ENCODE peak calls at places on chromosomes 2 and 18, in four cellular contexts. F, Q, A and R are unnamed samples.

GRCh38 chr2:33015421-33016142 is 68.8 kb downstream of the LTBP1 start:
- DNase-seq in A (peak; percentile 87), F (no peak), Q (no peak), R (no peak)

GRCh38 chr18:9120796-9121195 is 15.8 kb upstream of the ANKRD12 start:
- DNase-seq in F (no peak), A (no peak), Q (no peak), R (no peak)

GRCh38 chr18:13797157-13797611 is 26.8 kb upstream of the MC5R start:
- DNase-seq in A (no peak), F (no peak), Q (no peak), R (no peak)

GRCh38 chr2:9771481-9772017 is 71.7 kb upstream of the TAF1B start:
- DNase-seq in A (peak; percentile 77), F (peak; percentile 57), Q (no peak), R (no peak)

GRCh38 chr2:22375094-22375493 is 1009.9 kb upstream of the KLHL29 start:
- DNase-seq in F (peak; percentile 86), A (no peak), Q (no peak), R (no peak)

GRCh38 chr2:3480352-3481010 is 38.9 kb downstream of the ADI1 start:
- DNase-seq in A (no peak), Q (no peak), F (no peak), R (no peak)

GRCh38 chr2:70696142-70696541 is 71.9 kb downstream of the ADD2 start:
- DNase-seq in F (peak; percentile 30), A (no peak), Q (no peak), R (no peak)

GRCh38 chr18:45658756-45659155 is 43.5 kb downstream of the SLC14A2 start:
- DNase-seq in Q (no peak), A (no peak), F (peak; percentile 12), R (no peak)

GRCh38 chr2:203740741-203741363 is 34.4 kb downstream of the CD28 start:
- DNase-seq in Q (peak; percentile 17), F (no peak), A (no peak), R (peak; percentile 36)

GRCh38 chr18:80179857-80180558 is 67.3 kb downstream of the PARD6G start:
- DNase-seq in A (no peak), Q (no peak), F (no peak), R (no peak)

GRCh38 chr2:97267411-97268074 is 154.6 kb downstream of the ANKRD36 start:
- DNase-seq in Q (no peak), A (no peak), F (peak; percentile 41), R (no peak)

GRCh38 chr2:224591245-224591644 is 6.1 kb upstream of the CUL3 start:
- DNase-seq in A (no peak), Q (no peak), F (no peak), R (no peak)

GRCh38 chr18:77249583-77250500 is at the start of gene GALR1:
- DNase-seq in Q (no peak), A (no peak), F (peak; percentile 76), R (no peak)

GRCh38 chr2:58594175-58594574 is 353.1 kb upstream of the FANCL start:
- DNase-seq in F (peak; percentile 53), Q (no peak), A (no peak), R (no peak)

GRCh38 chr2:215828528-215829184 is 184.7 kb downstream of the MREG start:
- DNase-seq in Q (peak; percentile 31), F (peak; percentile 90), A (peak; percentile 88), R (no peak)

GRCh38 chr2:123961576-123961975 is 63.5 kb upstream of the CNTNAP5 start:
- DNase-seq in A (no peak), F (no peak), Q (no peak), R (no peak)

GRCh38 chr2:109331864-109332848 is 203.2 kb downstream of the SH3RF3 start:
- DNase-seq in Q (no peak), F (peak; percentile 81), A (peak; percentile 88), R (no peak)

GRCh38 chr2:139353874-139354273 is 573.7 kb upstream of the NXPH2 start:
- DNase-seq in A (no peak), F (no peak), Q (no peak), R (no peak)

GRCh38 chr2:204069804-204070203 is 133.2 kb downstream of the ICOS start:
- DNase-seq in F (no peak), A (no peak), Q (no peak), R (no peak)

GRCh38 chr18:21085579-21086161 is 25.9 kb downstream of the ROCK1 start:
- DNase-seq in A (no peak), F (no peak), Q (no peak), R (no peak)

GRCh38 chr2:119013640-119014039 is 71.6 kb downstream of the MARCO start:
- DNase-seq in Q (no peak), F (no peak), A (no peak), R (no peak)

GRCh38 chr18:21179590-21180220 is 62.3 kb upstream of the GREB1L start:
- DNase-seq in A (peak; percentile 82), Q (peak; percentile 15), F (peak; percentile 79), R (peak; percentile 38)

GRCh38 chr18:79540914-79541301 is 138.7 kb upstream of the CTDP1 start:
- DNase-seq in Q (no peak), A (no peak), F (peak; percentile 24), R (no peak)

GRCh38 chr18:66497351-66497750 is 106.5 kb downstream of the CDH19 start:
- DNase-seq in Q (no peak), A (no peak), F (no peak), R (no peak)

GRCh38 chr2:127661072-127661618 is 14.2 kb downstream of the LIMS2 start:
- DNase-seq in A (peak; percentile 84), Q (no peak), F (no peak), R (no peak)

GRCh38 chr18:59049726-59050660 is 89.7 kb upstream of the SEC11C start:
- DNase-seq in F (peak; percentile 65), Q (no peak), A (no peak), R (no peak)

GRCh38 chr2:1973636-1974035 is 229.3 kb upstream of the PXDN start:
- DNase-seq in F (peak; percentile 71), A (no peak), Q (no peak), R (no peak)

GRCh38 chr2:31213883-31214637 is 3.3 kb downstream of the CAPN14 start:
- DNase-seq in Q (no peak), F (no peak), A (no peak), R (no peak)